ENCODE peak calls at places on chromosome 12, in four cellular contexts. B, F, T and X are unnamed samples.

GRCh38 chr12:51392556-51393237 is 1.5 kb upstream of the GALNT6 start:
- DNase-seq in F (peak; percentile 34), B (no peak), T (no peak), X (no peak)

GRCh38 chr12:110254971-110255540 is 26.0 kb upstream of the ATP2A2 start:
- DNase-seq in T (no peak), F (no peak), B (no peak), X (no peak)

GRCh38 chr12:110073049-110073831 is 24.9 kb upstream of the C12orf76 start:
- DNase-seq in F (peak; percentile 34), T (no peak), B (peak; percentile 58), X (no peak)

GRCh38 chr12:23628836-23629235 is 320.6 kb downstream of the SOX5 start:
- DNase-seq in F (no peak), T (no peak), B (no peak), X (no peak)

GRCh38 chr12:125435871-125436270 is 370.6 kb downstream of the AACS start:
- DNase-seq in B (no peak), F (no peak), T (no peak), X (no peak)

GRCh38 chr12:15978431-15978950 is 67.4 kb downstream of the DERA start:
- DNase-seq in T (no peak), B (no peak), F (no peak), X (peak; percentile 15)

GRCh38 chr12:93547778-93548177 is 24.7 kb upstream of the SOCS2 start:
- DNase-seq in F (no peak), B (no peak), T (no peak), X (no peak)

GRCh38 chr12:12190087-12190809 is 76.6 kb downstream of the LRP6 start:
- DNase-seq in T (no peak), F (no peak), B (no peak), X (no peak)

GRCh38 chr12:11576104-11576503 is 73.4 kb upstream of the ETV6 start:
- DNase-seq in B (no peak), T (peak; percentile 37), F (peak; percentile 61), X (no peak)

GRCh38 chr12:96237465-96238077 is 43.4 kb downstream of the ELK3 start:
- DNase-seq in B (peak; percentile 70), T (peak; percentile 71), F (peak; percentile 58), X (peak; percentile 88)

GRCh38 chr12:108080363-108080762 is 48.7 kb upstream of the WSCD2 start:
- DNase-seq in T (no peak), B (no peak), F (no peak), X (no peak)

GRCh38 chr12:7303230-7303629 is 642 bp upstream of the ACSM4 start:
- DNase-seq in B (no peak), T (no peak), F (no peak), X (no peak)

GRCh38 chr12:46445551-46446235 is 73.1 kb upstream of the SLC38A2 start:
- DNase-seq in B (no peak), F (no peak), T (no peak), X (no peak)

GRCh38 chr12:133105620-133106019 is 24.5 kb downstream of the ZNF891 start:
- DNase-seq in B (no peak), F (no peak), T (no peak), X (no peak)

GRCh38 chr12:26122681-26123481 is 2.0 kb downstream of the BHLHE41 start:
- DNase-seq in F (peak; percentile 21), B (peak; percentile 70), T (peak; percentile 72), X (no peak)

GRCh38 chr12:43758247-43758727 is 303 bp downstream of the PUS7L start:
- DNase-seq in B (no peak), T (peak; percentile 18), F (no peak), X (no peak)

GRCh38 chr12:46442239-46442638 is 69.7 kb upstream of the SLC38A2 start:
- DNase-seq in B (no peak), F (no peak), T (no peak), X (no peak)

GRCh38 chr12:15494329-15495046 is 172.2 kb downstream of the PTPRO start:
- DNase-seq in B (no peak), F (no peak), T (no peak), X (no peak)

GRCh38 chr12:127245437-127245836 is 1021.5 kb upstream of the TMEM132C start:
- DNase-seq in B (no peak), T (no peak), F (no peak), X (peak; percentile 61)

GRCh38 chr12:89368386-89368785 is 16.1 kb upstream of the DUSP6 start:
- DNase-seq in T (no peak), B (no peak), F (no peak), X (no peak)